ENCODE peak calls at places on chromosome 14, in ten cellular contexts. One of them, this sample, is unnamed.

GRCh38 chr14:23910081-23910875 is 43.3 kb upstream of the DHRS4 start:
- DNase-seq in HL-60: no peak
- DNase-seq in neural progenitor cell: peak; percentile 69
- DNase-seq in endodermal cell: peak; percentile 96
- DNase-seq in CD8-positive, alpha-beta T cell: no peak
- DNase-seq in transverse colon: peak; percentile 54
- DNase-seq in fibroblast of lung: peak; percentile 23
- DNase-seq in tibial artery: peak; percentile 29
- DNase-seq in sigmoid colon: no peak
- DNase-seq in PC-3: peak; percentile 79
- DNase-seq in this sample: no peak

GRCh38 chr14:91244501-91244901 is at the start of gene GPR68:
- DNase-seq in HL-60: peak; percentile 78
- DNase-seq in neural progenitor cell: peak; percentile 71
- DNase-seq in endodermal cell: peak; percentile 82
- DNase-seq in CD8-positive, alpha-beta T cell: no peak
- DNase-seq in transverse colon: peak; percentile 22
- DNase-seq in fibroblast of lung: peak; percentile 76
- DNase-seq in tibial artery: peak; percentile 70
- DNase-seq in sigmoid colon: peak; percentile 84
- DNase-seq in PC-3: no peak
- DNase-seq in this sample: no peak

GRCh38 chr14:48584031-48584430 is 908.6 kb upstream of the MDGA2 start:
- DNase-seq in HL-60: no peak
- DNase-seq in neural progenitor cell: no peak
- DNase-seq in endodermal cell: no peak
- DNase-seq in CD8-positive, alpha-beta T cell: no peak
- DNase-seq in transverse colon: no peak
- DNase-seq in fibroblast of lung: peak; percentile 50
- DNase-seq in tibial artery: no peak
- DNase-seq in sigmoid colon: no peak
- DNase-seq in PC-3: peak; percentile 42
- DNase-seq in this sample: no peak

GRCh38 chr14:73262427-73263183 is 25.3 kb downstream of the PAPLN start:
- DNase-seq in HL-60: no peak
- DNase-seq in neural progenitor cell: no peak
- DNase-seq in endodermal cell: no peak
- DNase-seq in CD8-positive, alpha-beta T cell: no peak
- DNase-seq in transverse colon: no peak
- DNase-seq in fibroblast of lung: no peak
- DNase-seq in tibial artery: no peak
- DNase-seq in sigmoid colon: no peak
- DNase-seq in PC-3: no peak
- DNase-seq in this sample: no peak

GRCh38 chr14:81211844-81212243 is 8.9 kb downstream of the GTF2A1 start:
- DNase-seq in HL-60: no peak
- DNase-seq in neural progenitor cell: peak; percentile 30
- DNase-seq in endodermal cell: no peak
- DNase-seq in CD8-positive, alpha-beta T cell: peak; percentile 30
- DNase-seq in transverse colon: no peak
- DNase-seq in fibroblast of lung: peak; percentile 6
- DNase-seq in tibial artery: peak; percentile 24
- DNase-seq in sigmoid colon: no peak
- DNase-seq in PC-3: peak; percentile 38
- DNase-seq in this sample: no peak

GRCh38 chr14:50800032-50800431 is 30.9 kb downstream of the NIN start:
- DNase-seq in HL-60: no peak
- DNase-seq in neural progenitor cell: no peak
- DNase-seq in endodermal cell: no peak
- DNase-seq in CD8-positive, alpha-beta T cell: no peak
- DNase-seq in transverse colon: no peak
- DNase-seq in fibroblast of lung: peak; percentile 26
- DNase-seq in tibial artery: no peak
- DNase-seq in sigmoid colon: no peak
- DNase-seq in PC-3: peak; percentile 83
- DNase-seq in this sample: peak; percentile 56

GRCh38 chr14:50666772-50667490 is 1.2 kb downstream of the SAV1 start:
- DNase-seq in HL-60: no peak
- DNase-seq in neural progenitor cell: peak; percentile 71
- DNase-seq in endodermal cell: peak; percentile 83
- DNase-seq in CD8-positive, alpha-beta T cell: peak; percentile 50
- DNase-seq in transverse colon: peak; percentile 56
- DNase-seq in fibroblast of lung: peak; percentile 78
- DNase-seq in tibial artery: peak; percentile 42
- DNase-seq in sigmoid colon: peak; percentile 78
- DNase-seq in PC-3: peak; percentile 82
- DNase-seq in this sample: no peak

GRCh38 chr14:53663709-53664108 is 292.9 kb downstream of the BMP4 start:
- DNase-seq in HL-60: no peak
- DNase-seq in neural progenitor cell: peak; percentile 76
- DNase-seq in endodermal cell: peak; percentile 83
- DNase-seq in CD8-positive, alpha-beta T cell: no peak
- DNase-seq in transverse colon: peak; percentile 11
- DNase-seq in fibroblast of lung: peak; percentile 12
- DNase-seq in tibial artery: no peak
- DNase-seq in sigmoid colon: peak; percentile 66
- DNase-seq in PC-3: peak; percentile 53
- DNase-seq in this sample: no peak

GRCh38 chr14:34094384-34094783 is 143.5 kb upstream of the EGLN3 start:
- DNase-seq in HL-60: no peak
- DNase-seq in neural progenitor cell: no peak
- DNase-seq in endodermal cell: no peak
- DNase-seq in CD8-positive, alpha-beta T cell: no peak
- DNase-seq in transverse colon: no peak
- DNase-seq in fibroblast of lung: no peak
- DNase-seq in tibial artery: no peak
- DNase-seq in sigmoid colon: no peak
- DNase-seq in PC-3: no peak
- DNase-seq in this sample: no peak

GRCh38 chr14:34099630-34100029 is 148.8 kb upstream of the EGLN3 start:
- DNase-seq in HL-60: no peak
- DNase-seq in neural progenitor cell: no peak
- DNase-seq in endodermal cell: no peak
- DNase-seq in CD8-positive, alpha-beta T cell: no peak
- DNase-seq in transverse colon: peak; percentile 42
- DNase-seq in fibroblast of lung: no peak
- DNase-seq in tibial artery: no peak
- DNase-seq in sigmoid colon: no peak
- DNase-seq in PC-3: no peak
- DNase-seq in this sample: no peak

GRCh38 chr14:34098985-34099349 is 148.1 kb upstream of the EGLN3 start:
- DNase-seq in HL-60: no peak
- DNase-seq in neural progenitor cell: no peak
- DNase-seq in endodermal cell: no peak
- DNase-seq in CD8-positive, alpha-beta T cell: no peak
- DNase-seq in transverse colon: no peak
- DNase-seq in fibroblast of lung: no peak
- DNase-seq in tibial artery: no peak
- DNase-seq in sigmoid colon: no peak
- DNase-seq in PC-3: no peak
- DNase-seq in this sample: no peak

GRCh38 chr14:34093878-34094277 is 143.0 kb upstream of the EGLN3 start:
- DNase-seq in HL-60: no peak
- DNase-seq in neural progenitor cell: no peak
- DNase-seq in endodermal cell: no peak
- DNase-seq in CD8-positive, alpha-beta T cell: no peak
- DNase-seq in transverse colon: no peak
- DNase-seq in fibroblast of lung: no peak
- DNase-seq in tibial artery: no peak
- DNase-seq in sigmoid colon: no peak
- DNase-seq in PC-3: no peak
- DNase-seq in this sample: no peak

DNA sequence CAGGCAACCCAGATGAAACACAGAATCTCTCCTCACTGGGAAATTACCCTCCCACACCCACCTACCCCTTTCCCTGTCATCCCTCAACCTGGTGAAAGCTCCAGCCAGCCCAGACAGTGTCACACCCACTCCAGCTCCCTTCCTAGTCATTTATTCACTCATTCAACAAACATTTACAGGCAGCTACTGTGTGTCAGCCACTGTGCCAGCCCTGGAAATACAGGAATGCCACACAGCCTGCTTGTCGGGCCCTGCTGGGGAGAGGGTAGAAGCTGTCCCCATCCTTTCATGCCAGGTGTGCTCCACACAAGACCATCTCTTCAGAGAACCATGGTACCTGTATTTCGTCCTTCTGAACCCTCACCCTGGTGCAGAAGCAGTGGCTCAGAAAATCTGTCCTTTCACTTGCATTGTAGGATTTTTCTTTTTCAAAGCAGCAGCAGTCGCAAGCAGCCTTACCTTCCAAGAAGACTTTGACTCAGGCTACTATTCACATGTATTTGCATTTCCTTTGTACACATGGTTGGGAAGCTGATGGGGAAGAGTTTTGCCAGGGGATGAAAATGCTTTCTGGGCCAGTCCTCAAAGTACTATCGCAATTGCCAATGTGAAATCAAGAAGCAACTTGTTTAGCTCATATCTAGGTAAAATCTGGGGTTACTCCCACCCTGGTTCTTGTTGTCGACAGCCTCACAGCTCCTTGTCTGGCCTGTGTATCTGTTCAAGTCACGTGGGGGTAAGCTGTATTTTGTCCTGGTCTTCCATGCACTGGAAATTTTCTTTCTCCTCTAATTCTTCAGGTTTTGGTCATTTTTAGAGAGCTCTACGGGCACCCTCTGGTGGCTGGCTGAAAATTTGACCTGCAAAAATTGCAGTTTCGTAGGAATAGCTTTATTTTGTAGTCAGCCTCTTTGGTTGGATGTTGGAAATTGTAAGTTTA is 147.4 kb upstream of the EGLN3 start:
- DNase-seq in HL-60: peak; percentile 6
- DNase-seq in neural progenitor cell: peak; percentile 50
- DNase-seq in endodermal cell: peak; percentile 77
- DNase-seq in CD8-positive, alpha-beta T cell: peak; percentile 6
- DNase-seq in transverse colon: peak; percentile 24
- DNase-seq in fibroblast of lung: peak; percentile 42
- DNase-seq in tibial artery: peak; percentile 30
- DNase-seq in sigmoid colon: no peak
- DNase-seq in PC-3: peak; percentile 79
- DNase-seq in this sample: no peak
- TF ChIP-seq CTCF in HL-60: peak; percentile 23
- TF ChIP-seq CTCF in neural progenitor cell: peak; percentile 81
- TF ChIP-seq CTCF in endodermal cell: peak; percentile 81
- TF ChIP-seq CTCF in CD8-positive, alpha-beta T cell: no peak
- TF ChIP-seq CTCF in transverse colon: peak; percentile 40
- TF ChIP-seq CTCF in fibroblast of lung: peak; percentile 79
- TF ChIP-seq CTCF in tibial artery: peak; percentile 69
- TF ChIP-seq CTCF in sigmoid colon: peak; percentile 47
- TF ChIP-seq CTCF in PC-3: peak; percentile 89
- TF ChIP-seq CTCF in this sample: peak; percentile 73

DNA sequence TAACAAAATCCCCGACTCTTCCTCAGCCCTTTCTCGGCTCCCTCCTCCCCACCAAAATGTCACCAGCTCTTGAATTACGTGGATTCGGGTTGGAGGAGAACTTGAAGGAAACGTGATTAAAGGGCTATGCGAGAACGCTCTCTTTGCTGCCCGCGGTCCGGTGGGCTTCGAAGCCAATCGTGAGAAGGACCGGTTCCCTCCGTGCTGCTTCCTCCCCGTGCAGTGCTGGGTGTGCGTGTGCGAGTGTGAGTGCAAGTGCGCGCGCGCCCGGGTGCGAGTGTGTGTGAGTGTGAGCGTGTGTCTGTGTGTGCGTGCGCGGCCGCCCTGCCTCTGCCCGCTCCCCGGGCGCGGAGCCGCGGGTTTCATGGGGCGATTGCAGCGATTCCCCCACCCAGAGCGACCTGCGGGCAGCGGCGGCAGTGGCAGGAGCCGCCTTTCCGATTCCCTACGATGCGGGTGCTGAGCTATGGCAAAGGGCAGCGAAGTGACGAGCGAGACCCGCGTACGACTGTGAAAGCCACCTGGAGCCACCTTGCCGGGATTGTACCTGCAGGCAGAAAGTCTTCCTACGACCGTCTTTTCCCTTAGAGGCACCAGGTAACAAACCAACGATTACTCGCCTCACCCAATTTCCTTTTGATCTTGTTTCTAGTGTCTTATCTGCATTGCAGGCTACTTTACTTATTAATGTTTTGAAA is 1.4 kb downstream of the LRFN5 start:
- DNase-seq in HL-60: no peak
- DNase-seq in neural progenitor cell: peak; percentile 44
- DNase-seq in endodermal cell: peak; percentile 71
- DNase-seq in CD8-positive, alpha-beta T cell: no peak
- DNase-seq in transverse colon: no peak
- DNase-seq in fibroblast of lung: peak; percentile 14
- DNase-seq in tibial artery: no peak
- DNase-seq in sigmoid colon: peak; percentile 63
- DNase-seq in PC-3: no peak
- DNase-seq in this sample: no peak
- H3K27me3 ChIP-seq in HL-60: peaks cover 65% of the 10 kb centered on the region
- H3K27me3 ChIP-seq in neural progenitor cell: peaks cover 98% of the 10 kb centered on the region
- H3K27me3 ChIP-seq in endodermal cell: peaks cover 50% of the 10 kb centered on the region
- H3K27me3 ChIP-seq in CD8-positive, alpha-beta T cell: peaks cover 8% of the 10 kb centered on the region
- H3K27me3 ChIP-seq in transverse colon: peaks cover 84% of the 10 kb centered on the region
- H3K27me3 ChIP-seq in fibroblast of lung: peaks cover 14% of the 10 kb centered on the region
- H3K27me3 ChIP-seq in tibial artery: no peaks in the 10 kb centered on the region
- H3K27me3 ChIP-seq in sigmoid colon: peaks cover 49% of the 10 kb centered on the region
- H3K27me3 ChIP-seq in PC-3: peaks cover 85% of the 10 kb centered on the region
- H3K27me3 ChIP-seq in this sample: peaks cover 29% of the 10 kb centered on the region

DNA sequence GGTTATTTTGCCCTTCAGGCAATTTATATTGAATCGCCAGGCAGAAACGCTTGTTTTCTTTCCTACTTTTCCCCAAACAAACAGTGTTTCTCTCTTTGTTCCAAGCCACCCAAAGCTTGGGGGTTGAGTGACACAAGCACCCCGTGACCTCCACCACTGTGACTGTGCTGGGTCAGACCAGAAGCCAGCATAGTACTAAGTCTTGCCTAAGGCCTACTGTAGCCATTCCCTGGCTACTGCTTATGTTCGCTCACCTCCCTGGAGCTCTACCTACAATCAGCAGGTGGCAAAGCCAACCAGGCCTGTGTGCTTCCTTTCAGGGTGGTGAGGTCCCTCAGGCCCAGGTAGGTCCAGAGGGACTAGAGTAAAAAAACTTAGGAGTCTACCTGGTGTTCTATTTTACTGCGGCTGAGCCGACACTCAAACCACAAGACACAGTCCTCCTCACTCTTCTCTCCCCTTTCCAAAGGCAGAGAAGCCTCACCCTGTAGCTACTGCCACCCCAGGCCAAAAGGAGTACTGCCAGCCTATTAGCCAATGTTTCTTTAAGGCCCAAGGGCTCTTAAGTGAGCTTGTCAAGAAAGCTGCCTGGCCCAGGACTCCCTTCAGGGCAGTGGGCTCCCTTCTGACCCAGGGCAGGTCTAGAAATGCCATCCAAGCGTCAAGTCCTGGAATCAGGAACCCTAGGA is 411.8 kb upstream of the MIS18BP1 start:
- DNase-seq in HL-60: no peak
- DNase-seq in neural progenitor cell: peak; percentile 16
- DNase-seq in endodermal cell: peak; percentile 89
- DNase-seq in CD8-positive, alpha-beta T cell: no peak
- DNase-seq in transverse colon: no peak
- DNase-seq in fibroblast of lung: no peak
- DNase-seq in tibial artery: no peak
- DNase-seq in sigmoid colon: no peak
- DNase-seq in PC-3: peak; percentile 35
- DNase-seq in this sample: no peak
- TF ChIP-seq CTCF in HL-60: no peak
- TF ChIP-seq CTCF in neural progenitor cell: peak; percentile 44
- TF ChIP-seq CTCF in endodermal cell: peak; percentile 75
- TF ChIP-seq CTCF in CD8-positive, alpha-beta T cell: no peak
- TF ChIP-seq CTCF in transverse colon: no peak
- TF ChIP-seq CTCF in fibroblast of lung: no peak
- TF ChIP-seq CTCF in tibial artery: no peak
- TF ChIP-seq CTCF in sigmoid colon: no peak
- TF ChIP-seq CTCF in PC-3: peak; percentile 47
- TF ChIP-seq CTCF in this sample: peak; percentile 28

DNA sequence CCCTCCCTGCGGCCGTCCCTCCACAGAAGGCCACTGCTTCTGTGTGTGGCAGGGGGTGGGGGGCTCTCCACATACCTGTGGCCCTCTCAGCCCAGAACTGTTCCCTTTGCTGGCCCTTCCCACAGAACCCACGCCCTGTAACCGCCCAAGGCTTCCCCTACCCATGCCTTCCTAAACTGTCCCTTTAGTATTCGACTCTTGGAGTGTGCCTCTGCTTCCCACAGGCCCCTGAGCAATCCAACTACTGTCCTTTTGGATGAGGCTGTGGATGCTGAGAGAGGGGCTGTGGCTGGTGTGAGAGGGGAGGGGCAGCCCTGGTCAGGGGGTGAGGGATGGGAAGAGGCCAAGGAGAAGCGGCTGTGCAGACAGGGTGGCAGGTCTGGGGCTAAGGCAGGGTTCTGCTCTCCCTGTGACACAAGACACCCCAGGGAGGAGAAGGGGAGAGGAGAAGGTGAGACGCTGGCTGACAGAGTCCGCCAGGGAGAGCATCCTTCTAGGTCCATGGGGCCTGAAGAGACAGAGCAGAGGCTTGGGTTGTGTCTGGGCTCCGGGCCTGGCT is 46.0 kb downstream of the DLK1 start:
- DNase-seq in HL-60: no peak
- DNase-seq in neural progenitor cell: no peak
- DNase-seq in endodermal cell: peak; percentile 29
- DNase-seq in CD8-positive, alpha-beta T cell: no peak
- DNase-seq in transverse colon: peak; percentile 6
- DNase-seq in fibroblast of lung: no peak
- DNase-seq in tibial artery: no peak
- DNase-seq in sigmoid colon: peak; percentile 22
- DNase-seq in PC-3: no peak
- DNase-seq in this sample: no peak
- H3K27me3 ChIP-seq in HL-60: no peaks in the 10 kb centered on the region
- H3K27me3 ChIP-seq in neural progenitor cell: no peaks in the 10 kb centered on the region
- H3K27me3 ChIP-seq in endodermal cell: peaks cover 3% of the 10 kb centered on the region
- H3K27me3 ChIP-seq in CD8-positive, alpha-beta T cell: no peaks in the 10 kb centered on the region
- H3K27me3 ChIP-seq in transverse colon: no peaks in the 10 kb centered on the region
- H3K27me3 ChIP-seq in fibroblast of lung: peaks cover 2% of the 10 kb centered on the region
- H3K27me3 ChIP-seq in tibial artery: no peaks in the 10 kb centered on the region
- H3K27me3 ChIP-seq in sigmoid colon: no peaks in the 10 kb centered on the region
- H3K27me3 ChIP-seq in PC-3: peaks cover 33% of the 10 kb centered on the region
- H3K27me3 ChIP-seq in this sample: peaks cover 11% of the 10 kb centered on the region